ENCODE peak calls at places on chromosomes 3 and 15, in nine cellular contexts. O is HepG2, B is IMR-90, C is A549, R is HCT116, J is sigmoid colon, G is ovary, D is tibial nerve, Y is breast epithelium. F is an unnamed sample.

GRCh38 chr3:40829876-40830275 is 305.1 kb downstream of the ZNF621 start:
- DNase-seq in Y (no peak), J (no peak), R (no peak), O (peak; percentile 68), B (no peak), D (no peak), G (no peak), C (peak; percentile 6), F (no peak)

GRCh38 chr3:111828506-111828905 is 30.6 kb upstream of the PHLDB2 start:
- DNase-seq in C (no peak), B (no peak), J (no peak), O (no peak), D (no peak), G (no peak), Y (no peak), R (no peak), F (no peak)

GRCh38 chr3:125332504-125332903 is 42.6 kb downstream of the ZNF148 start:
- DNase-seq in O (no peak), D (no peak), G (no peak), C (peak; percentile 10), B (no peak), R (no peak), Y (no peak), J (no peak), F (no peak)

GRCh38 chr3:101803152-101803782 is 24.3 kb downstream of the NXPE3 start:
- DNase-seq in O (peak; percentile 74), G (no peak), Y (no peak), C (peak; percentile 76), J (peak; percentile 67), D (peak; percentile 46), B (peak; percentile 79), R (peak; percentile 43), F (peak; percentile 35)

GRCh38 chr15:78360426-78360825 is 20.3 kb downstream of the CRABP1 start:
- DNase-seq in J (peak; percentile 88), R (no peak), G (no peak), B (no peak), O (no peak), C (no peak), Y (no peak), D (no peak), F (peak; percentile 30)

GRCh38 chr3:113496924-113497323 is 18.0 kb downstream of the SPICE1 start:
- DNase-seq in O (no peak), B (peak; percentile 53), C (peak; percentile 27), G (no peak), R (no peak), D (no peak), Y (no peak), J (no peak), F (no peak)

GRCh38 chr3:141306922-141307321 is 61.4 kb upstream of the ZBTB38 start:
- DNase-seq in J (no peak), B (no peak), G (no peak), D (no peak), O (no peak), Y (no peak), C (no peak), R (no peak), F (no peak)

GRCh38 chr3:173138031-173138430 is 3.0 kb downstream of the SPATA16 start:
- DNase-seq in C (no peak), O (no peak), B (no peak), R (no peak), J (no peak), Y (no peak), D (no peak), G (no peak), F (no peak)

GRCh38 chr3:10353160-10353559 is 32.2 kb upstream of the SEC13 start:
- DNase-seq in Y (no peak), R (no peak), C (no peak), D (no peak), O (no peak), G (no peak), B (peak; percentile 20), J (no peak), F (no peak)

GRCh38 chr3:72739521-72740466 is 108.5 kb downstream of the SHQ1 start:
- DNase-seq in Y (no peak), G (no peak), O (no peak), R (no peak), D (no peak), J (no peak), C (peak; percentile 35), B (peak; percentile 20), F (no peak)

GRCh38 chr3:66504761-66505641 is 4.2 kb upstream of the LRIG1 start:
- DNase-seq in D (no peak), C (peak; percentile 26), G (no peak), R (no peak), Y (no peak), J (no peak), O (no peak), B (no peak), F (no peak)

GRCh38 chr15:90530250-90531051 is 728 bp downstream of the CRTC3 start:
- DNase-seq in Y (peak; percentile 47), O (no peak), D (peak; percentile 17), C (peak; percentile 40), G (peak; percentile 80), B (peak; percentile 24), J (peak; percentile 70), R (no peak), F (peak; percentile 16)

GRCh38 chr3:196867507-196868296 is at the start of gene SENP5:
- DNase-seq in D (peak; percentile 74), B (peak; percentile 86), R (peak; percentile 62), G (peak; percentile 94), O (peak; percentile 75), C (peak; percentile 87), Y (peak; percentile 80), J (peak; percentile 94), F (peak; percentile 79)
- TF ChIP-seq POLR2A in D (peak; percentile 50), B (peak; percentile 97), R (peak; percentile 90), G (peak; percentile 85), O (peak; percentile 94), C (peak; percentile 87), Y (peak; percentile 68), J (peak; percentile 73), F (peak; percentile 96)

DNA sequence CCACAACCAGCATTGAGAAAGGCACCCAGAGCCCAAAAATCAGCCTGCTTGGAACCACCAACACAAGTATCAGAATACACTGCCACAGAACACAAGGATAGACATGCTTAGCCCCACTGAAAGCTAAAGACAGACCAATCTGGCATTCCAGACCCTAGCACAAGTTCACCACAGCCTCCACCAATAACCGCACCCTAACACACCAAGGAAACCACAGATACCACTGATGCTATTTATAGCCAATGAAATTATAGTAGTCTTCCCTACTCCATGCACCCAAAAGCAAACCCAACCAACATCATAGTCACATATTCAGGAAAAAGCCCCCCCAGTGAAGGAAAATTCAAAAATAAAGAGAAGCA is 83.9 kb upstream of the STT3B start:
- DNase-seq in C (no peak), D (no peak), O (no peak), B (no peak), G (no peak), Y (no peak), J (no peak), R (no peak), F (no peak)
- H3K27ac ChIP-seq in C (no peak overlapping the region), D (no peak overlapping the region), O (no peak overlapping the region), B (no peak overlapping the region), G (no peak overlapping the region), Y (no peak overlapping the region), J (no peak overlapping the region), R (no peak overlapping the region), F (no peak overlapping the region)

DNA sequence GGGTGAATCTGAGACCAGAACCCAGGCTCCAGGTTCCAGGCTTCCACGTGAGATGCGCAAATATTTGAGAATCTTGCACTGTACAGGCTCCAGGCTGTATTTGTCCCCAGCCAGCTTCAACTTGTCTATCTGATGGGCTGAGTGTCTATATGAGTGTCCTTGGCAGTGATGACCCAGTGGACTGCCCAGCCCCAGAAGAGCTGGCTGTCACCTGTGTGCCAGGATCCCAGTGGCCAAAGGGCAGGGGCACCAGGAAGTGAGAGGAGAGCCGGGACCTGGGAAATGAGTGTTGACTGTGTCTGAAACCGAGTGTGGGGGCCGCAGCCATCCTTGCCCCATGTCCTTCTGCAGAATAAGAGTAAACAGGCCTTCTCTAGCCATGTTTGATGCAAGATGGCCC is 10.4 kb downstream of the FAH start:
- DNase-seq in G (no peak), R (no peak), J (peak; percentile 51), Y (no peak), D (no peak), O (no peak), B (no peak), C (no peak), F (no peak)
- TF ChIP-seq POLR2A in G (no peak), R (no peak), J (no peak), Y (no peak), D (no peak), O (no peak), B (no peak), C (no peak), F (no peak)

GRCh38 chr3:81621277-81621676 is 140.2 kb downstream of the GBE1 start:
- DNase-seq in J (no peak), G (no peak), Y (no peak), D (no peak), O (no peak), B (no peak), R (no peak), C (no peak), F (no peak)

GRCh38 chr3:81622395-81622794 is 139.1 kb downstream of the GBE1 start:
- DNase-seq in B (peak; percentile 53), Y (no peak), C (no peak), J (no peak), G (no peak), R (no peak), O (no peak), D (no peak), F (no peak)

DNA sequence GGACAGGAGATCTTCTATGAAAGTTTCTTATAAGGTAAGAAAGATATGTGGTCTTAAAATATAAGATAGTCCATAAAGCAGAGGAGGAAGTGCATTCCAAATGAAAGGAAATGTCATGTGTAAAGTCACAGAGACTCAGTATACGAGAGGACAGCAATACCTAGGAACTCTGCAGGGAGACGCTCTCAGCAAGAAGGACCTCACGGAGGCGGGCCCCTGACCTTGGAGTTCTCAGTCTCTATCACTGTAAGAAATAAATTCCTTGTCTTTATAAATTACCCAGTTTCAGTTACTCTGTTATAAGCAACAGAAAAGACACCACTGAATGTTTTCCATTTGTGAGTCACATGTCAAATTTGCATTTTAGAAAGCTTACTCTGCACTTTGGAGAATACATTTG is 140.6 kb downstream of the GBE1 start:
- DNase-seq in B (no peak), Y (no peak), J (no peak), G (no peak), R (no peak), C (no peak), D (no peak), O (no peak), F (no peak)
- H3K27ac ChIP-seq in B (no peak overlapping the region), Y (no peak overlapping the region), J (no peak overlapping the region), G (no peak overlapping the region), R (no peak overlapping the region), C (no peak overlapping the region), D (no peak overlapping the region), O (no peak overlapping the region), F (no peak overlapping the region)

DNA sequence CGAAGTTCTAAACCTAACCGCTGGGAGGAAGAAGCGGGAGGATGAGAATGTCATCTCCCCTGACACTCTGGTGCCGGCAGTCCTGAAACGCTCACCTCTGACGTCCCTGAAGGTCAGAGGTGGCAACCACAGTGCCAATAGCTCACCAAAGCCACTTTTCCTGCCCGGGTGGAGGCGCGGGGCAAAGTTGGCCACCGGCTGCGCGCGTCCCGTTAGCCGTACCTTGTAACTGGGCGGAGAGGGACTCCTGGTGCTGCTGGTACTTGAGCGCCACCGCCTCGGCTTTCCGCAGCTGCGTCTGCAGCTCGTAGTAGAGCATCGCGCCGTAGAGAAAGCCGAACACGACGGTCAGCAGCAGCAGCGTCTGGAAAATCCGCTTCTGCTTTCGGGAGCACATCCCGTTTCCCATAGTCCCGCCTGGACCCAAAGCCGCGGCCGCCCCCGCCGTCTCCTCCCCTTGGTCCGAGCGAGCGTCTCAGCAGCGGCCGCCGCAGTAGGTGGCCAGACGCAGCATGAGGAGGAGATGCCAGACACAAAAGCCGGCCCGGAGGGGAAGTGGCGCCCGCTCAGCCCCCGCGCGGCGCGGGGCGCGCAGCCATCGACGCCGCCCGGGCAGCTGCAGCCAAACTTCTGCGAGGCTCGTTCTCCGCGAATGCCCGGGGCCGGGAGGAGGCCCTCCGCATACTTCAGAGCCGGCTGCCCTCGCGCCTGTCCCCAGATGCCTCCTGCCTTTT is 680 bp downstream of the GOLIM4 start:
- DNase-seq in Y (peak; percentile 23), O (peak; percentile 75), D (peak; percentile 54), B (peak; percentile 69), R (peak; percentile 33), J (peak; percentile 80), G (peak; percentile 60), C (peak; percentile 71), F (peak; percentile 56)
- TF ChIP-seq POLR2A in Y (no peak), O (peak; percentile 33), D (no peak), B (peak; percentile 87), R (no peak), J (no peak), G (no peak), C (peak; percentile 4), F (no peak)

F was measured in gastrocnemius medialis.